ENCODE peak calls at places on chromosomes 6 and 20, in nine cellular contexts. One of them, this sample, is unnamed.
A peak's percentile ranks its signal among the peaks of the same experiment; 100 is the strongest.

GRCh38 chr6:39217177-39217864 is 12.0 kb downstream of the KCNK5 start:
- DNase-seq in cardiac muscle cell: no peak
- DNase-seq in fibroblast of lung: no peak
- DNase-seq in HepG2: no peak
- DNase-seq in Karpas-422: no peak
- DNase-seq in suprapubic skin: no peak
- DNase-seq in A549: peak; percentile 45
- DNase-seq in ovary: no peak
- DNase-seq in tibial artery: no peak
- DNase-seq in this sample: no peak

GRCh38 chr20:1566701-1567100 is 9.2 kb upstream of the SIRPD start:
- DNase-seq in cardiac muscle cell: no peak
- DNase-seq in fibroblast of lung: peak; percentile 7
- DNase-seq in HepG2: peak; percentile 1
- DNase-seq in Karpas-422: no peak
- DNase-seq in suprapubic skin: no peak
- DNase-seq in A549: no peak
- DNase-seq in ovary: no peak
- DNase-seq in tibial artery: no peak
- DNase-seq in this sample: peak; percentile 79

GRCh38 chr6:138869343-138869742 is 73.5 kb downstream of the ECT2L start:
- DNase-seq in cardiac muscle cell: peak; percentile 61
- DNase-seq in fibroblast of lung: peak; percentile 29
- DNase-seq in HepG2: no peak
- DNase-seq in Karpas-422: no peak
- DNase-seq in suprapubic skin: no peak
- DNase-seq in A549: no peak
- DNase-seq in ovary: no peak
- DNase-seq in tibial artery: no peak
- DNase-seq in this sample: no peak

GRCh38 chr6:12490904-12491571 is 200.9 kb downstream of the EDN1 start:
- DNase-seq in cardiac muscle cell: no peak
- DNase-seq in fibroblast of lung: peak; percentile 98
- DNase-seq in HepG2: no peak
- DNase-seq in Karpas-422: no peak
- DNase-seq in suprapubic skin: no peak
- DNase-seq in A549: peak; percentile 80
- DNase-seq in ovary: no peak
- DNase-seq in tibial artery: no peak
- DNase-seq in this sample: peak; percentile 94

GRCh38 chr6:19934996-19935591 is 97.9 kb downstream of the ID4 start:
- DNase-seq in cardiac muscle cell: no peak
- DNase-seq in fibroblast of lung: no peak
- DNase-seq in HepG2: no peak
- DNase-seq in Karpas-422: no peak
- DNase-seq in suprapubic skin: peak; percentile 68
- DNase-seq in A549: no peak
- DNase-seq in ovary: no peak
- DNase-seq in tibial artery: peak; percentile 77
- DNase-seq in this sample: no peak

GRCh38 chr6:67639161-67639560 is 995.9 kb upstream of the ADGRB3 start:
- DNase-seq in cardiac muscle cell: no peak
- DNase-seq in fibroblast of lung: peak; percentile 57
- DNase-seq in HepG2: no peak
- DNase-seq in Karpas-422: no peak
- DNase-seq in suprapubic skin: no peak
- DNase-seq in A549: no peak
- DNase-seq in ovary: no peak
- DNase-seq in tibial artery: no peak
- DNase-seq in this sample: no peak

GRCh38 chr6:44630125-44631028 is 242.9 kb downstream of the CDC5L start:
- DNase-seq in cardiac muscle cell: peak; percentile 69
- DNase-seq in fibroblast of lung: peak; percentile 78
- DNase-seq in HepG2: peak; percentile 30
- DNase-seq in Karpas-422: peak; percentile 54
- DNase-seq in suprapubic skin: no peak
- DNase-seq in A549: peak; percentile 42
- DNase-seq in ovary: no peak
- DNase-seq in tibial artery: no peak
- DNase-seq in this sample: peak; percentile 71

GRCh38 chr20:58069207-58069606 is 159.2 kb downstream of the ANKRD60 start:
- DNase-seq in cardiac muscle cell: no peak
- DNase-seq in fibroblast of lung: no peak
- DNase-seq in HepG2: no peak
- DNase-seq in Karpas-422: no peak
- DNase-seq in suprapubic skin: no peak
- DNase-seq in A549: no peak
- DNase-seq in ovary: no peak
- DNase-seq in tibial artery: peak; percentile 32
- DNase-seq in this sample: no peak

GRCh38 chr6:144063744-144064401 is 31.5 kb downstream of the SF3B5 start:
- DNase-seq in cardiac muscle cell: peak; percentile 84
- DNase-seq in fibroblast of lung: peak; percentile 19
- DNase-seq in HepG2: peak; percentile 50
- DNase-seq in Karpas-422: peak; percentile 94
- DNase-seq in suprapubic skin: peak; percentile 89
- DNase-seq in A549: peak; percentile 53
- DNase-seq in ovary: peak; percentile 41
- DNase-seq in tibial artery: peak; percentile 89
- DNase-seq in this sample: peak; percentile 61

DNA sequence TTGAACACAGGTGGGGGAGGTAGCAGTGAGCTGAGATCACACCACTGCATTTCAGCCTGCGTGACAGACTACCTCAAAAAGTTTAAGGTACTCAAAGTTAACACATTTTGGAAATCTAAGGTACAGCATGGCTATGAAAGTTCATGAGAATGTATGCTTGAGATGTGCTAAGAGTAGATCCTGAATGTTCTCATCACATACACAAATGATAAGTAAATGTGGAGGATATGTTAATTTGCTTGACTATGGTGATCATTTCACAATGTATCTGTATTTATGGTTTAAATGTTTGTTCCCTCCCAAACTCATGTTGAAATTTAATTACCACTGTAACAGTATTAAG is 20.1 kb upstream of the SERPINB1 start:
- DNase-seq in cardiac muscle cell: no peak
- DNase-seq in fibroblast of lung: no peak
- DNase-seq in HepG2: no peak
- DNase-seq in Karpas-422: peak; percentile 59
- DNase-seq in suprapubic skin: no peak
- DNase-seq in A549: no peak
- DNase-seq in ovary: no peak
- DNase-seq in tibial artery: no peak
- DNase-seq in this sample: no peak
- H3K27ac ChIP-seq in cardiac muscle cell: no peak overlapping the region
- H3K27ac ChIP-seq in fibroblast of lung: no peak overlapping the region
- H3K27ac ChIP-seq in HepG2: no peak overlapping the region
- H3K27ac ChIP-seq in Karpas-422: peak overlapping the region; percentile 99
- H3K27ac ChIP-seq in suprapubic skin: no peak overlapping the region
- H3K27ac ChIP-seq in A549: no peak overlapping the region
- H3K27ac ChIP-seq in ovary: no peak overlapping the region
- H3K27ac ChIP-seq in tibial artery: no peak overlapping the region
- H3K27ac ChIP-seq in this sample: no peak overlapping the region

DNA sequence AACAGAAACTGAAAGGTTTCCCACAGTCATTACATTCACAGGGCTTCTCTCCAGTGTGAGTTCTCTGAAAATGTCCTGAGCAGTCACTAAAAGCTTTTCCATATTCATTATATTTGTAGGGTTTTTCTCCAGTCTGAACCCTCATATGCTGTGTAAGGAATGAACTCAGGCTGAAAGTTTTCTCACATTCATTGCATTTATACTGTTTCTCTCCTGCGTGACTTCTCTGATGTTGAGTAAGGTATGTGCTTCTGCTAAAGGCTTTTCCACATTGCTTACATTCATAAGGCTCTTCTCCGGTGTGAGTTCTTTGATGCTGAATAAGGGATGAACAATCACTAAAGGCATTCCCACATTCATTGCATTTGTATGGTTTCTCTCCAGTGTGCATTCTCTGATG is 29.8 kb upstream of the ZNF391 start:
- DNase-seq in cardiac muscle cell: no peak
- DNase-seq in fibroblast of lung: no peak
- DNase-seq in HepG2: no peak
- DNase-seq in Karpas-422: no peak
- DNase-seq in suprapubic skin: no peak
- DNase-seq in A549: no peak
- DNase-seq in ovary: no peak
- DNase-seq in tibial artery: no peak
- DNase-seq in this sample: no peak
- H3K9me3 ChIP-seq in cardiac muscle cell: peaks cover 5% of the 10 kb centered on the region
- H3K9me3 ChIP-seq in fibroblast of lung: no peaks in the 10 kb centered on the region
- H3K9me3 ChIP-seq in HepG2: peaks cover 45% of the 10 kb centered on the region
- H3K9me3 ChIP-seq in Karpas-422: peaks cover 37% of the 10 kb centered on the region
- H3K9me3 ChIP-seq in suprapubic skin: peaks cover 22% of the 10 kb centered on the region
- H3K9me3 ChIP-seq in A549: peaks cover 20% of the 10 kb centered on the region
- H3K9me3 ChIP-seq in ovary: peaks cover 8% of the 10 kb centered on the region
- H3K9me3 ChIP-seq in tibial artery: peaks cover 6% of the 10 kb centered on the region
- H3K9me3 ChIP-seq in this sample: peaks cover 54% of the 10 kb centered on the region

GRCh38 chr6:167849846-167850459 is 23.2 kb downstream of the AFDN start:
- DNase-seq in cardiac muscle cell: peak; percentile 53
- DNase-seq in fibroblast of lung: peak; percentile 32
- DNase-seq in HepG2: peak; percentile 86
- DNase-seq in Karpas-422: no peak
- DNase-seq in suprapubic skin: no peak
- DNase-seq in A549: peak; percentile 21
- DNase-seq in ovary: no peak
- DNase-seq in tibial artery: no peak
- DNase-seq in this sample: peak; percentile 88

GRCh38 chr6:167845856-167846255 is 19.1 kb downstream of the AFDN start:
- DNase-seq in cardiac muscle cell: no peak
- DNase-seq in fibroblast of lung: no peak
- DNase-seq in HepG2: no peak
- DNase-seq in Karpas-422: no peak
- DNase-seq in suprapubic skin: no peak
- DNase-seq in A549: no peak
- DNase-seq in ovary: no peak
- DNase-seq in tibial artery: no peak
- DNase-seq in this sample: no peak

GRCh38 chr6:167848783-167849182 is 22.1 kb downstream of the AFDN start:
- DNase-seq in cardiac muscle cell: no peak
- DNase-seq in fibroblast of lung: no peak
- DNase-seq in HepG2: no peak
- DNase-seq in Karpas-422: no peak
- DNase-seq in suprapubic skin: no peak
- DNase-seq in A549: no peak
- DNase-seq in ovary: no peak
- DNase-seq in tibial artery: no peak
- DNase-seq in this sample: no peak

GRCh38 chr6:167846997-167847606 is 20.4 kb downstream of the AFDN start:
- DNase-seq in cardiac muscle cell: no peak
- DNase-seq in fibroblast of lung: peak; percentile 82
- DNase-seq in HepG2: no peak
- DNase-seq in Karpas-422: no peak
- DNase-seq in suprapubic skin: no peak
- DNase-seq in A549: no peak
- DNase-seq in ovary: no peak
- DNase-seq in tibial artery: no peak
- DNase-seq in this sample: no peak

DNA sequence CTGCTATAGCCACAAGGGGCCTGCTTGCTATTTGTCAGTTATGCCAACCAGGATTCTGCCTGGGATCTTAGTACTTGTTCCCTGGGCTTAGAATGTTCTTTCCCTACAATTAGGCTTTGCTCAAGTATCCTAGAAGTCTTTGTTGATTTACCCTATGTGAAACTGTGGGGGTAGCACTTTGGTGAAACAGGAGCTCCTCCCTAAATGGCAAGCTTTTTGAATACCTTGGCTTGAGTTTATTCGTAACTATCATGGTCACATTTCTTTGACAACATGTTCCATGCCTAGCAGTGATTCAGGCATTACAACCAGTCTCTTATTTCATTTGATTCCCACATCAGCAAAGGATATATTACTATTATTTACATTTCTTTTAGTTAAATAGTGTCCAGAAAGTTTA is 21.2 kb downstream of the AFDN start:
- DNase-seq in cardiac muscle cell: no peak
- DNase-seq in fibroblast of lung: no peak
- DNase-seq in HepG2: no peak
- DNase-seq in Karpas-422: no peak
- DNase-seq in suprapubic skin: no peak
- DNase-seq in A549: no peak
- DNase-seq in ovary: no peak
- DNase-seq in tibial artery: no peak
- DNase-seq in this sample: no peak
- H3K27ac ChIP-seq in cardiac muscle cell: peak overlapping the region; percentile 97
- H3K27ac ChIP-seq in fibroblast of lung: no peak overlapping the region
- H3K27ac ChIP-seq in HepG2: no peak overlapping the region
- H3K27ac ChIP-seq in Karpas-422: no peak overlapping the region
- H3K27ac ChIP-seq in suprapubic skin: no peak overlapping the region
- H3K27ac ChIP-seq in A549: no peak overlapping the region
- H3K27ac ChIP-seq in ovary: no peak overlapping the region
- H3K27ac ChIP-seq in tibial artery: no peak overlapping the region
- H3K27ac ChIP-seq in this sample: no peak overlapping the region

GRCh38 chr6:71124340-71124739 is 164.3 kb upstream of the OGFRL1 start:
- DNase-seq in cardiac muscle cell: no peak
- DNase-seq in fibroblast of lung: peak; percentile 55
- DNase-seq in HepG2: no peak
- DNase-seq in Karpas-422: peak; percentile 56
- DNase-seq in suprapubic skin: no peak
- DNase-seq in A549: no peak
- DNase-seq in ovary: no peak
- DNase-seq in tibial artery: no peak
- DNase-seq in this sample: no peak

GRCh38 chr6:71126506-71126905 is 162.1 kb upstream of the OGFRL1 start:
- DNase-seq in cardiac muscle cell: no peak
- DNase-seq in fibroblast of lung: no peak
- DNase-seq in HepG2: no peak
- DNase-seq in Karpas-422: no peak
- DNase-seq in suprapubic skin: no peak
- DNase-seq in A549: no peak
- DNase-seq in ovary: no peak
- DNase-seq in tibial artery: no peak
- DNase-seq in this sample: no peak

GRCh38 chr6:71119560-71119959 is 162.7 kb upstream of the B3GAT2 start:
- DNase-seq in cardiac muscle cell: no peak
- DNase-seq in fibroblast of lung: no peak
- DNase-seq in HepG2: no peak
- DNase-seq in Karpas-422: no peak
- DNase-seq in suprapubic skin: no peak
- DNase-seq in A549: no peak
- DNase-seq in ovary: no peak
- DNase-seq in tibial artery: no peak
- DNase-seq in this sample: no peak

GRCh38 chr6:71125216-71125615 is 163.4 kb upstream of the OGFRL1 start:
- DNase-seq in cardiac muscle cell: no peak
- DNase-seq in fibroblast of lung: no peak
- DNase-seq in HepG2: no peak
- DNase-seq in Karpas-422: no peak
- DNase-seq in suprapubic skin: no peak
- DNase-seq in A549: no peak
- DNase-seq in ovary: no peak
- DNase-seq in tibial artery: no peak
- DNase-seq in this sample: no peak

DNA sequence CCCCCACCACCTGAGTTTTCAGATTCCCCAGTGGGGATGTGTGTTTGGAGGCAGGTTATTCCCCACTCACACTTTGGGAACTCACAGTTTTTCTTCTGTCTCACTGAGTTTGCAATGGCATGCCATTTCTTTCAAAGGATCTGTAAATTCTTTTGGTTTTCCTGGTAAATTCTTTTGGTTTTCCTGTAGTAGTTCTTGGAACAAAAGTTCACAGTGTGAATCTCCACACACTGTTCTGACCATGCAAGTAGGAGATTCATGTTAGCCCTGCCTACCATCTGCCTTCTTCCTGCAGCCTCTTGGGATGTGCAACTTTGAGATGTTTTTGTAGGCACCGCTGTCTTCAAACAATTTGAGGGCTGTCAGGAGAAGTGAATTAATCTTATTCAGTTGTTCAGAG is 165.6 kb upstream of the OGFRL1 start:
- DNase-seq in cardiac muscle cell: no peak
- DNase-seq in fibroblast of lung: peak; percentile 75
- DNase-seq in HepG2: no peak
- DNase-seq in Karpas-422: no peak
- DNase-seq in suprapubic skin: no peak
- DNase-seq in A549: no peak
- DNase-seq in ovary: no peak
- DNase-seq in tibial artery: no peak
- DNase-seq in this sample: no peak
- H3K9me3 ChIP-seq in cardiac muscle cell: no peaks in the 10 kb centered on the region
- H3K9me3 ChIP-seq in fibroblast of lung: no peaks in the 10 kb centered on the region
- H3K9me3 ChIP-seq in HepG2: no peaks in the 10 kb centered on the region
- H3K9me3 ChIP-seq in Karpas-422: no peaks in the 10 kb centered on the region
- H3K9me3 ChIP-seq in suprapubic skin: no peaks in the 10 kb centered on the region
- H3K9me3 ChIP-seq in A549: no peaks in the 10 kb centered on the region
- H3K9me3 ChIP-seq in ovary: peaks cover 6% of the 10 kb centered on the region
- H3K9me3 ChIP-seq in tibial artery: no peaks in the 10 kb centered on the region
- H3K9me3 ChIP-seq in this sample: no peaks in the 10 kb centered on the region

This sample was measured in PC-3.